ENCODE peak calls at places on chromosomes 3 and 15, in four cellular contexts. G is right lobe of liver, N is lower lobe of right lung, B is brain microvascular endothelial cell. D is an unnamed sample.

GRCh38 chr3:69009559-69010410 is 3.7 kb downstream of the EOGT start:
- DNase-seq in G (no peak), N (no peak), B (peak; percentile 68), D (no peak)

GRCh38 chr15:60370804-60371700 is 26.7 kb downstream of the ANXA2 start:
- DNase-seq in G (no peak), N (no peak), B (peak; percentile 98), D (peak; percentile 88)

GRCh38 chr3:102473648-102474047 is 38.8 kb downstream of the ZPLD1 start:
- DNase-seq in G (no peak), N (no peak), B (no peak), D (no peak)

GRCh38 chr3:51777985-51778384 is 1.1 kb downstream of the IQCF6 start:
- DNase-seq in G (peak; percentile 65), N (peak; percentile 67), B (no peak), D (peak; percentile 88)

GRCh38 chr15:69719527-69719926 is 266.9 kb downstream of the RPLP1 start:
- DNase-seq in G (no peak), N (peak; percentile 54), B (no peak), D (no peak)

GRCh38 chr3:108293858-108294257 is 2.5 kb upstream of the HHLA2 start:
- DNase-seq in G (no peak), N (no peak), B (no peak), D (no peak)

GRCh38 chr15:41546846-41547786 is 3.1 kb upstream of the RPAP1 start:
- DNase-seq in G (no peak), N (no peak), B (peak; percentile 65), D (peak; percentile 25)

GRCh38 chr15:101088788-101089578 is 162.9 kb downstream of the CHSY1 start:
- DNase-seq in G (peak; percentile 77), N (peak; percentile 83), B (peak; percentile 18), D (peak; percentile 87)

GRCh38 chr3:71006810-71007785 is 576.4 kb downstream of the FOXP1 start:
- DNase-seq in G (no peak), N (no peak), B (no peak), D (no peak)

GRCh38 chr15:86178845-86179244 is 99.2 kb downstream of the AGBL1 start:
- DNase-seq in G (no peak), N (no peak), B (no peak), D (no peak)

GRCh38 chr3:27528798-27529197 is 44.6 kb upstream of the SLC4A7 start:
- DNase-seq in G (no peak), N (no peak), B (no peak), D (no peak)

GRCh38 chr3:9229325-9229724 is 20.1 kb downstream of the SRGAP3 start:
- DNase-seq in G (no peak), N (no peak), B (no peak), D (no peak)

DNA sequence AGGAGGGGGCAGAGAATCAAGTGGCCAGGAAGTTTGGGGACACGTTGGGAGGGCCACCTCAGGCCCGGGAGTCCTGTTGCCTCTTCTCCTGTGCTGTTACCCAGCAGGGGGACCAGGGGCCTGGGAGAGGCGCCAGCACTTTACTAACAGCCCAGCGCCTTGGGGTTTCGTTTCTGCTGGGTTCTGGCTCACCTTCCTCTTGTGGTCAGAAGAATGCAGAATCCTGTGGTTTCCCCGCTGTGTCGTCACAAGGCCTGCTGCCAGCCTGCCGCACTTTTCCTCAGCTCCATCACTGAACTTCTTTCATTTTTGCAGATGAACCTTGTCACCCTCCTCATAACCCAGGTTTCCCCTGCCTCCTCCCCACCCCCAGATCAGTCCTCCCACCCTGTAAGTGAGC is 67.7 kb downstream of the SLC30A4 start:
- DNase-seq in G (peak; percentile 74), N (peak; percentile 88), B (peak; percentile 93), D (peak; percentile 78)
- H3K27ac ChIP-seq in G (no peak overlapping the region), N (peak overlapping the region; percentile 78), B (peak overlapping the region; percentile 51), D (no peak overlapping the region)

GRCh38 chr15:29862271-29862670 is 40.0 kb upstream of the TJP1 start:
- DNase-seq in G (no peak), N (no peak), B (no peak), D (no peak)

GRCh38 chr15:29863438-29863837 is 41.2 kb upstream of the TJP1 start:
- DNase-seq in G (no peak), N (no peak), B (no peak), D (no peak)

GRCh38 chr15:29860872-29861271 is 38.6 kb upstream of the TJP1 start:
- DNase-seq in G (no peak), N (no peak), B (no peak), D (no peak)

GRCh38 chr15:29859981-29860745 is 37.9 kb upstream of the TJP1 start:
- DNase-seq in G (no peak), N (no peak), B (peak; percentile 69), D (no peak)

DNA sequence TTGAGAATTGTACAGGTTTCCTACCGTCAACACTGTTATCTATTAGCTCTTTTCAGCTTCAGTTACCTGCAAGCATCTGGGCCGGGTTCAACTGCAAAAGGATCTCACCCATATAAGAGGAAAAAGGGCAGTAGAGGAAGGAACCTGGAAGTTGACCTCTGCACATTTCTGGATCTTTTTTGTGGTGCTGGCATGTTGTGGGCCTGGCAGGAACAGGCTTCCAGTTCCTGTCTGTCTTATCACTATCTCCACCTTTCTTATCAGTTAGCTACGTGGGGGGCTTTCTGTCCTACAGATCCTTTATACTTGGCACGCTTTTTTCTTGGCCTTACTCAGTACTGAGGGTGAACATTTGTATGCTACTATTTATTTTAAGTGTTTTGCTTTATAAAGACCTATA is 42.2 kb upstream of the TJP1 start:
- DNase-seq in G (no peak), N (no peak), B (no peak), D (no peak)
- H3K27ac ChIP-seq in G (no peak overlapping the region), N (no peak overlapping the region), B (no peak overlapping the region), D (no peak overlapping the region)

GRCh38 chr15:90004252-90004651 is 3.1 kb downstream of the ZNF710 start:
- DNase-seq in G (no peak), N (no peak), B (peak; percentile 7), D (no peak)
- H3K27ac ChIP-seq in G (no peak overlapping the region), N (peak overlapping the region; percentile 93), B (peak overlapping the region; percentile 80), D (no peak overlapping the region)

DNA sequence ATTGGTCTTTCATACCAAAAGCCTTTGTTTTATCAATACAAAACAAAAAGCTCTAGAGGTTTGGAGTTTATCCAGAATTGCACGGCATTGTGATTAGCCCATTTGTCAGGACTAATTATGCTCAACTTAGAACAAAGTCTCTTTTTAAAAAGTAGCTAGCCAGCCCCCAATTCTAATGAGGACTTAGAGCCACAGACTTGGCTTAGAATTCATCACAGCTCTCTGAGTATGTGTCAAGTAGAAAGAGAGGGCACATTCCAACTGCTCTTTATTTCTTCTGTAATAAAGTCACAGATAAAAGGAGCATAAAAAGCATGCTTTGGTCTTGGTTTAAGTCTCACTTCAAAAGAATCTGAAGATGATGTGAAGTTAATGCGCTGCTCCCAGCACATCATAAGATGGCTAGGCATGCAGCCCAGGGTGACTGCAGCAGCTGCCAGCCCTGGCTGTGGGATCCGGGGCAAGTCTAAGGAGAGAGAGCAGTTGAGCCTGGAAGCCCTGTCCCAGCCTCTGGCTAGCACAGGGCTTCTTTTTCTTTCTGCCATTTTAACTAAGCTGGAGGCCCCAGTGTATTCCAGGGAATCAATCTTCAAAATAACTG is 521.1 kb downstream of the GABRG3 start:
- DNase-seq in G (no peak), N (no peak), B (no peak), D (no peak)
- H3K27ac ChIP-seq in G (no peak overlapping the region), N (no peak overlapping the region), B (no peak overlapping the region), D (no peak overlapping the region)

DNA sequence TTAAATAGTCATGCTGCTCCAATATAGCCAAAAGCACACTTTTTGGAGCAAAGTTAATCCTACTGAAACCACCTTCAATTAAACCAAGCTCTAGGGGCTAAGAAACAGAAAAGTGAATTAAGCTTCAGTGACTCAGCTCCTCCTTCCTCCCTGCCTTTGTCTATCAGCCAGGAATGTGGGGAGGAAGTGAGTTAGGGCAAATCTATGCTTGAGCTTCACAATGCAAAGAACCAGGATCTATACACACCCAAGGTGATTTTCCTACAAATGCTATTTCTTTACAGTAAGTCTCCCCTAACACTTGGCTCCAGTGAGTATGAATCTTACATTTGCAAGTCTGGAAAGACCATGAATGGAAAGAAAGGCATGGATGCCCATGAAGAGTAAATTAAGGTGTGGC is 212.1 kb downstream of the P3H2 start:
- DNase-seq in G (no peak), N (no peak), B (peak; percentile 49), D (no peak)
- H3K27ac ChIP-seq in G (no peak overlapping the region), N (no peak overlapping the region), B (peak overlapping the region; percentile 22), D (no peak overlapping the region)

DNA sequence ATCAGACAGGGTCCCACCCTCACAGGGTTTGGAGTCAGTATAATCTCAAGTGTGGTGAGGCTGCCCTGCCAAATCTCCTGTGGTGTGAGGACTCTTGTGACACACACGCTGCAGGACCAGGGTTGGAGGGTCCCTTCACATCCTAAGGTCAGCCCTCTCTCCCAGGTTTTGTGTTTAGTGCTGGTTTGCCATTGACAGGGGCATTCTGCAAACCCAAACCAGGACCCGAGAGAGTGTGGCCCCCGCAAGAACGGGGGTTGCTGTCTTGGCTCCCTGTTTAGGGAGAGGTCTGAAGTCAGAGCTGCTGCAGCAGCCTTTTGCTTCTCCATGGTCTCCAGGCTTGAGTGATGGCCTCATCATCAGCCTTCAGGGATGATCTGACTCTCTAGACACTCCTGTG is 14.7 kb downstream of the FAM107A start:
- DNase-seq in G (peak; percentile 21), N (no peak), B (no peak), D (peak; percentile 24)
- H3K27ac ChIP-seq in G (no peak overlapping the region), N (no peak overlapping the region), B (no peak overlapping the region), D (no peak overlapping the region)

DNA sequence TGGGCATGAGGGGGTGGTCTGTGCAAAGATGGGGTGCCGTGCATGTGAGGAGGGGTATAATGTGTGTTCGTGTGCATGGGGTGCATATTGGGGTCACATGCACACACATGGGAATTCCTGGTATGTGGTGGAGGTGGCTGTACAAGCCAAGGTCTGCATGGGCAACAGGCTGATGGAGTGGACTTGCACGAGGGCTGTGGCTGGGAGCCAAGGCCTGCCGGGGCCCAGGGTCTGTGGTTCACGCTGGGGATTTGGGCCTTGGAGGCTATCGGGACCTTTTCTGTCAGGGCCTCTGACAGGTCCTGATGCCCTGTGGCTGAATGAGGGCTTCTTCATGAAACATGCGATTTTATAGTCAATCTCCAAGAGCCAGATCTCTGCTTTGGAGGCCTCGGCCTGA is 9.8 kb upstream of the PLXND1 start:
- DNase-seq in G (no peak), N (peak; percentile 45), B (no peak), D (peak; percentile 58)
- H3K27ac ChIP-seq in G (no peak overlapping the region), N (peak overlapping the region; percentile 77), B (no peak overlapping the region), D (peak overlapping the region; percentile 71)

DNA sequence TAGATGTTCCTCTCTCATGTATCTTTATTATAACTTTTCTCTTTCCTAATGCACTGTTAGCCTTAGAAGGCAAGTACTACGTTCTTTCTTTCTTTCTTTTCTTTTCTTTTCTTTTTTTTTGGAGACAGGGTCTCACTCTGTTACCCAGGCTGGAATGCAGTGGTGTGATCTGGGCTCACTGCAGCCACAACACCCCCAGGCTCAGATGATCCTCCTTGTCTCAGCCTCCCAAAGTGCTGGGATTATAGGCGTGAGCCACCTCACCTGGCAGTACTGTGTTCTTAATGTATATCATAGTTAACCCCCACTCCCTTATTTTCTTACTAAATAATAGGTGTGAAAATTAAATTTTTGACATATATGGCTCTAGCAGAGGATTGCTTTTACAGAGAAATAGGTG is 23.1 kb downstream of the IQGAP1 start:
- DNase-seq in G (no peak), N (no peak), B (no peak), D (no peak)
- H3K27ac ChIP-seq in G (no peak overlapping the region), N (peak overlapping the region; percentile 74), B (no peak overlapping the region), D (peak overlapping the region; percentile 45)

GRCh38 chr3:38168151-38168987 is 3.0 kb downstream of the OXSR1 start:
- DNase-seq in G (no peak), N (no peak), B (peak; percentile 57), D (no peak)
- H3K27ac ChIP-seq in G (no peak overlapping the region), N (no peak overlapping the region), B (peak overlapping the region; percentile 98), D (no peak overlapping the region)